ENCODE peak calls at places on chromosomes 11 and 22, in six cellular contexts. I is MCF 10A, N is heart left ventricle, H is ovary, M is body of pancreas, Z is foreskin keratinocyte. O is an unnamed sample.

GRCh38 chr11:79441159-79441875 is 487 bp upstream of the TENM4 start:
- DNase-seq in I (no peak), Z (no peak), M (no peak), H (peak), N (no peak), O (peak)

GRCh38 chr22:43478621-43479285 is 66.9 kb downstream of the MPPED1 start:
- DNase-seq in H (no peak), M (no peak), I (no peak), Z (no peak), N (no peak), O (no peak)

GRCh38 chr11:10488581-10489443 is 33.7 kb downstream of the AMPD3 start:
- DNase-seq in N (no peak), M (no peak), Z (peak), H (peak), I (peak), O (no peak)

GRCh38 chr11:44626645-44627044 is 61.2 kb downstream of the CD82 start:
- DNase-seq in M (no peak), I (no peak), N (no peak), H (no peak), Z (no peak), O (no peak)

GRCh38 chr11:29051935-29052334 is 943.7 kb downstream of the METTL15 start:
- DNase-seq in Z (peak), I (peak), N (no peak), H (no peak), M (no peak), O (no peak)

GRCh38 chr11:69884286-69884685 is 65.1 kb upstream of the FGF3 start:
- DNase-seq in H (no peak), I (no peak), M (no peak), N (no peak), Z (no peak), O (no peak)

GRCh38 chr11:1034456-1035295 is 1.8 kb downstream of the MUC6 start:
- DNase-seq in M (peak), H (no peak), Z (no peak), I (no peak), N (no peak), O (no peak)

GRCh38 chr11:75233688-75234295 is 6.8 kb upstream of the TPBGL start:
- DNase-seq in N (no peak), I (peak), Z (no peak), H (no peak), M (peak), O (peak)

GRCh38 chr11:124799384-124800225 is 601 bp downstream of the MSANTD2 start:
- DNase-seq in I (peak), H (peak), M (peak), N (peak), Z (peak), O (peak)

GRCh38 chr22:49404576-49405199 is 423.0 kb downstream of the BRD1 start:
- DNase-seq in Z (no peak), I (no peak), M (no peak), N (no peak), H (no peak), O (no peak)

GRCh38 chr22:18078329-18079041 is 695 bp downstream of the PEX26 start:
- DNase-seq in I (peak), M (peak), N (peak), H (peak), Z (no peak), O (peak)
- TF ChIP-seq CTCF in I (no peak), M (no peak), N (no peak), H (no peak), Z (no peak), O (no peak)

GRCh38 chr11:86570457-86570856 is 102.0 kb downstream of the ME3 start:
- DNase-seq in N (no peak), I (no peak), H (no peak), M (no peak), Z (no peak), O (no peak)

GRCh38 chr11:86570020-86570419 is 102.4 kb downstream of the ME3 start:
- DNase-seq in H (no peak), Z (no peak), N (no peak), I (no peak), M (no peak), O (no peak)

GRCh38 chr11:86569109-86569508 is 103.3 kb downstream of the ME3 start:
- DNase-seq in Z (no peak), N (no peak), M (no peak), H (no peak), I (no peak), O (no peak)

GRCh38 chr11:86574493-86575207 is 97.8 kb downstream of the ME3 start:
- DNase-seq in N (no peak), I (no peak), H (no peak), M (no peak), Z (no peak), O (peak)

GRCh38 chr11:86571273-86571948 is 101.0 kb downstream of the ME3 start:
- DNase-seq in N (no peak), M (no peak), H (no peak), I (peak), Z (no peak), O (no peak)
- TF ChIP-seq CTCF in N (no peak), M (no peak), H (no peak), I (peak), Z (peak), O (peak)

GRCh38 chr11:65558002-65558784 is at the start of gene LTBP3:
- DNase-seq in M (peak), I (peak), H (peak), Z (no peak), N (peak), O (peak)
- TF ChIP-seq CTCF in M (no peak), I (no peak), H (no peak), Z (peak), N (peak), O (no peak)

GRCh38 chr11:2091112-2091746 is 48.0 kb downstream of the IGF2 start:
- DNase-seq in N (peak), Z (no peak), I (no peak), M (no peak), H (no peak), O (no peak)

GRCh38 chr11:2088284-2088683 is 50.9 kb downstream of the IGF2 start:
- DNase-seq in H (no peak), Z (no peak), I (no peak), N (no peak), M (no peak), O (no peak)

GRCh38 chr11:2089536-2090165 is 49.5 kb downstream of the IGF2 start:
- DNase-seq in M (no peak), I (peak), N (peak), H (no peak), Z (no peak), O (no peak)

GRCh38 chr11:2090172-2091111 is 48.7 kb downstream of the IGF2 start:
- DNase-seq in M (no peak), H (peak), Z (no peak), N (no peak), I (no peak), O (no peak)

GRCh38 chr11:2088746-2089535 is 50.2 kb downstream of the IGF2 start:
- DNase-seq in N (peak), H (peak), M (no peak), Z (no peak), I (no peak), O (no peak)
- TF ChIP-seq CTCF in N (no peak), H (no peak), M (no peak), Z (no peak), I (no peak), O (no peak)

DNA sequence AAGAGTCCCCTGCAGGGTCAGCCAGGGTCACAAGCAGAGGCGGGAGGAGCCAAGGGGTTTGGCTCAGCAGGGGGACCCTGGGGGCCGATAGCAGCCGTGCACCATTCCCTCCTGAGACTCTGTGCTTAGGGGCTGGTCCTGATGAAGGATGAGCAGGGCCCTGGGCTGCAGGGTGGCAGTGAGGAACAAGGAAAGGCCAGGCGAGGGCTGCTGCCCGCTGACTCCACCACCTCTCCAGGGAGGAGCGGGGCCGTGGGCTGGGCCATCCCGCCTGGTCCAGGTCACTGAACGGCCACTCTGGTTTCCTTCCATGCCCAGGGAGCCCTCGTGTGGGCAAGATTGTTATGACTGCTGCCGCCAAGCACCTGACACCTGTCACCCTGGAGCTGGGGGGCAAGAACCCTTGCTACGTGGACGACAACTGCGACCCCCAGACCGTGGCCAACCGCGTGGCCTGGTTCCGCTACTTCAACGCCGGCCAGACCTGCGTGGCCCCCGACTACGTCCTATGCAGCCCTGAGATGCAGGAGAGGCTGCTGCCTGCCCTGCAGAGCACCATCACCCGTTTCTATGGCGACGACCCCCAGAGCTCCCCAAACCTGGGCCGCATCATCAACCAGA is 9.2 kb upstream of the NDUFS8 start:
- DNase-seq in N (no peak), I (peak), H (no peak), Z (no peak), M (peak), O (peak)
- TF ChIP-seq CTCF in N (no peak), I (peak), H (no peak), Z (peak), M (peak), O (no peak)

GRCh38 chr11:131760191-131760951 is 390.0 kb downstream of the NTM start:
- DNase-seq in I (no peak), Z (no peak), N (no peak), M (no peak), H (no peak), O (peak)
- TF ChIP-seq CTCF in I (no peak), Z (no peak), N (no peak), M (no peak), H (no peak), O (peak)

GRCh38 chr11:35664977-35665441 is 2.4 kb downstream of the TRIM44 start:
- DNase-seq in H (no peak), M (no peak), N (no peak), I (no peak), Z (no peak), O (no peak)
- TF ChIP-seq CTCF in H (no peak), M (no peak), N (no peak), I (no peak), Z (no peak), O (no peak)

GRCh38 chr11:114439229-114440120 is at the start of gene REXO2:
- DNase-seq in Z (peak), N (peak), H (peak), I (peak), M (peak), O (peak)
- TF ChIP-seq CTCF in Z (peak), N (peak), H (no peak), I (peak), M (no peak), O (peak)